ENCODE peak calls at places on chromosomes 16 and 17, in six cellular contexts. I is testis, W is A549, F is right lobe of liver, B is transverse colon, M is GM12878. D is an unnamed sample.

GRCh38 chr17:61556224-61557188 is 34.5 kb downstream of the NACA2 start:
- DNase-seq in I (no peak), W (no peak), F (no peak), B (no peak), M (no peak), D (no peak)

GRCh38 chr17:35160354-35161201 is 13.0 kb downstream of the UNC45B start:
- DNase-seq in I (no peak), W (no peak), F (no peak), B (no peak), M (no peak), D (no peak)

GRCh38 chr17:62194401-62194800 is 129.3 kb upstream of the MED13 start:
- DNase-seq in I (no peak), W (no peak), F (no peak), B (no peak), M (no peak), D (no peak)

GRCh38 chr17:77316191-77316641 is 175.4 kb downstream of the SEC14L1 start:
- DNase-seq in I (peak; percentile 51), W (peak; percentile 54), F (peak; percentile 90), B (peak; percentile 16), M (no peak), D (peak; percentile 94)

GRCh38 chr16:11190585-11191565 is 65.1 kb downstream of the SOCS1 start:
- DNase-seq in I (no peak), W (no peak), F (no peak), B (no peak), M (no peak), D (no peak)

GRCh38 chr17:80286638-80286960 is 25.9 kb downstream of the RNF213 start:
- DNase-seq in I (no peak), W (no peak), F (no peak), B (no peak), M (no peak), D (no peak)

GRCh38 chr17:61128671-61129115 is 270.9 kb upstream of the TBX2 start:
- DNase-seq in I (no peak), W (no peak), F (no peak), B (no peak), M (no peak), D (no peak)

GRCh38 chr17:20010099-20010863 is 1.1 kb downstream of the SPECC1 start:
- DNase-seq in I (peak; percentile 67), W (peak; percentile 90), F (no peak), B (peak; percentile 20), M (no peak), D (peak; percentile 49)

GRCh38 chr17:560379-560935 is 154.2 kb downstream of the VPS53 start:
- DNase-seq in I (no peak), W (no peak), F (no peak), B (no peak), M (no peak), D (no peak)

GRCh38 chr16:6144441-6144840 is 1046.8 kb upstream of the EEF2KMT start:
- DNase-seq in I (no peak), W (no peak), F (no peak), B (no peak), M (no peak), D (no peak)

GRCh38 chr17:80987941-80988461 is 3.6 kb upstream of the CHMP6 start:
- DNase-seq in I (peak; percentile 66), W (no peak), F (peak; percentile 54), B (no peak), M (no peak), D (no peak)

GRCh38 chr17:43641416-43641815 is 20.3 kb downstream of the MEOX1 start:
- DNase-seq in I (peak; percentile 66), W (no peak), F (no peak), B (no peak), M (no peak), D (no peak)

GRCh38 chr17:82449883-82450356 is 632 bp downstream of the CYBC1 start:
- DNase-seq in I (no peak), W (no peak), F (no peak), B (no peak), M (no peak), D (no peak)

GRCh38 chr17:38428643-38429371 is 543 bp downstream of the ARHGAP23 start:
- DNase-seq in I (no peak), W (no peak), F (no peak), B (peak; percentile 50), M (no peak), D (peak; percentile 78)

GRCh38 chr17:34519286-34519685 is 60.1 kb upstream of the TMEM132E start:
- DNase-seq in I (peak; percentile 41), W (peak; percentile 21), F (no peak), B (no peak), M (no peak), D (peak; percentile 10)

GRCh38 chr16:65069090-65069489 is 52.8 kb downstream of the CDH11 start:
- DNase-seq in I (no peak), W (peak; percentile 23), F (no peak), B (no peak), M (no peak), D (no peak)

GRCh38 chr16:88971371-88972097 is 5.5 kb downstream of the CBFA2T3 start:
- DNase-seq in I (no peak), W (no peak), F (no peak), B (peak; percentile 70), M (peak; percentile 81), D (no peak)

GRCh38 chr17:73338566-73339247 is 26.9 kb upstream of the CDC42EP4 start:
- DNase-seq in I (no peak), W (no peak), F (no peak), B (no peak), M (no peak), D (no peak)

GRCh38 chr17:63476857-63477470 is at the start of gene ACE:
- DNase-seq in I (peak; percentile 61), W (peak; percentile 62), F (no peak), B (peak; percentile 81), M (no peak), D (no peak)

GRCh38 chr16:15782573-15783365 is 74.1 kb downstream of the MYH11 start:
- DNase-seq in I (no peak), W (no peak), F (no peak), B (no peak), M (no peak), D (no peak)

GRCh38 chr16:48647794-48648193 is 37.8 kb upstream of the N4BP1 start:
- DNase-seq in I (no peak), W (no peak), F (no peak), B (no peak), M (no peak), D (no peak)
- H3K9me3 ChIP-seq in I (no peaks in the 10 kb centered on the region), W (peaks cover 43% of the 10 kb centered on the region), F (no peaks in the 10 kb centered on the region), B (peaks cover 25% of the 10 kb centered on the region), M (no peaks in the 10 kb centered on the region), D (no peaks in the 10 kb centered on the region)

DNA sequence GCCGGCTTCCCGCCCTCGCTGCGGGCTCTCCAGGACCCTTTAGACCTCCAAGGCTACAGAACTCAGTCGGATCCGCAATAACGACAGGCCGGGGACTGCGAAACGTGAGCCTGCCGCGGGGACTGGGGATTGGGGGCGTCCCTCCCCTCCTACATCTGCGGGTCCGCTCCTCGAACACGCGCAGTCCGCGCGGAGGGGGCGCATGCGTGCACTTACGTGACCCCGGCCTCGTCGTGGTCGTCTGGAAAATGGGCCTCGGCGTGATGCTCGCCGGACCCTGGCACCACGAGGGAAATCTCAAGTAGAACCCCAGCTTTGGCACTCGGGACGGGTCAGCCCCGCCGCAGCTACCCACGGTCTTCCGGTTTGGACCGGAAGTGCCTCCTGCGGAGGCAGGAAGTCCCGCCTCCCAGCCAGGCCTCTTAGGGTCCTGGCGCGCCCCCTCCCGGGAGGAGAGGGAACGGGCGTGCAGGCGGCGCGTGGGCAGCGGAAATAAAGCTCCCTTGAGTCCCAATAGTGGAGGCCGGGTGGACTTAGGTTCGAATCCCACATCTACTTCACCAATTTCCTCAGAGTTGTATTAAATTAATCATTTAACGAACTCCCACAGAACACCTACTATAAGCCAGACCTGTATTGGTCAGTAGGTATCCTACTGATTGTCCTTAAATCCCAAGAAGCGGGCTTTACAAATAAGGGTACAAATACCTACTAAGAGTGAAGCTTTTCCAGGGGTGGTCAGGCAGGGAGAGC is at the start of gene TAF1C:
- DNase-seq in I (peak; percentile 97), W (peak; percentile 97), F (peak; percentile 92), B (peak; percentile 95), M (peak; percentile 66), D (peak; percentile 94)
- TF ChIP-seq POLR2A in I (no peak), W (peak; percentile 75), F (peak; percentile 16), B (peak; percentile 43), M (peak; percentile 82), D (peak; percentile 28)

DNA sequence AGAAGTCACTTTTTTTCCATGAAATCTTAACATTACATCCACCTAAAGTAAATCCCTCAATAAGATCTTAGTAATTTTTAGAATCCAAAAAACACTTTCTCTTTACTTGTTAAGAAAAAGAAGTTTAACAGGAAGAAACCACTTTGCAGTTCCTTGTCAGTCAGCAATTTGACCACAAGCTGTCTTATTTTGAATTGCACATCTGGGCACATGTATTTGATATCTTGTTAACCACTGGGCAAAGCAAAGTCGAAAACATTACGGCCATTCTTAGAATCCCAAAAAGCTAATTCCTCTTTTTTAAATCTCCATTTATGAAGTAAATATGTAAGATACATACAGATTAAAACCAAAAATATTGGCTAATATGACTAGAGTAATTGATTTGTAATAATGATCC is 1.1 kb downstream of the ABCA10 start:
- DNase-seq in I (no peak), W (no peak), F (no peak), B (no peak), M (no peak), D (no peak)
- H3K4me3 ChIP-seq in I (peak overlapping the region; percentile 5), W (no peak overlapping the region), F (no peak overlapping the region), B (no peak overlapping the region), M (no peak overlapping the region), D (no peak overlapping the region)

DNA sequence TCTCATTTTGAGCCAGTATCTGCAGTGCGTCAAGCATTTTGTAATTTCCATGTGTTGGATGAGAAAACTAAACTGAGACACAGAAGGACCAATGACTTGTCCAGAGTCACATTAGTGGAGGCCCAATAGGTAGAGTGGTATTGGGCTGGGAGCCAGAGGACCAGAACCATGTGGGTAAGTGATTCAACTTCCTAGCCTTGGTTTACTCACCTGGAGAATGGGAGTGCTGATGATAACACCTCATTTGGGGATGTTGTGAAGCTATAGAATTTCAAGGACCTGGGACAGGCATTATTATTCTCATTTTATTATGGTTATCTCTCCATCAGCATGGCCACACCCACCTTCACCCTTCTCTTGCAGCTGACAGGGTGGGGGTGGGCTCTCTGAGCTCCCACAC is 8.1 kb downstream of the CPNE2 start:
- DNase-seq in I (no peak), W (no peak), F (no peak), B (no peak), M (no peak), D (no peak)
- H3K9me3 ChIP-seq in I (no peaks in the 10 kb centered on the region), W (no peaks in the 10 kb centered on the region), F (no peaks in the 10 kb centered on the region), B (no peaks in the 10 kb centered on the region), M (no peaks in the 10 kb centered on the region), D (no peaks in the 10 kb centered on the region)

DNA sequence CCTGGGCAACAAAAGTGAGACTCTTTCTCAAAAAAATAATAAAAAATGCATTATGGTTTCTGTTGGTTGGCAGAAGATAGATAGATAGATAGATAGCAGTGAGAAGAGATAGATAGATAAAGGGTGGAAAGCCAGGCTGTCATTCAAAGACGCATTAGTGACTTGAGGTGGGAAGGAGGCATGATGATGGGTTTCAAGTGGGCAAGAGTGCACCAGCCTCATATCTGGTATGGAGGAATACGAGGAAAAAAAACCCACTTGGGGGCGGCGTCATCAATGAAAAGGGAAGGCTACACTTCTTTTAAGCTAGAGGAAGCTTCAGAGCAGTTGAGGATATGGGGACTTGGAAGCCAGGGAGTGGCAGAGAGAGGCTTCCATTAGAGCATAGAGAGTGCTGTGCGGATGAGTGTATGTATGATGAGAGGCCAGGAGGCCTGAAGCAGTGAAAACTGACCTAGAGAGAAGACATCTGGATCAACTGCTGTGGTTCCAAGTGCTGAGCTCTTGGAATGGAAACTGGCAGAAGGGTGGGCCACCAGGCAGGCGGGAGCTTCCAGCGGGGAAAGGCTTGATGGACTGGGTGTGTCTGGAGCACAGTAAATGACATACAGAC is 31.8 kb downstream of the CEP95 start:
- DNase-seq in I (no peak), W (no peak), F (no peak), B (no peak), M (no peak), D (no peak)
- TF ChIP-seq POLR2A in I (no peak), W (no peak), F (no peak), B (no peak), M (peak; percentile 28), D (no peak)

GRCh38 chr16:17270111-17270510 is 200.6 kb downstream of the XYLT1 start:
- DNase-seq in I (no peak), W (no peak), F (no peak), B (no peak), M (no peak), D (no peak)
- H3K4me3 ChIP-seq in I (no peak overlapping the region), W (no peak overlapping the region), F (no peak overlapping the region), B (no peak overlapping the region), M (no peak overlapping the region), D (no peak overlapping the region)